ENCODE peak calls at places on chromosome X, in four cellular contexts. S, T, D and Y are unnamed samples.

GRCh38 chrX:3262906-3263305 is 83.5 kb downstream of the MXRA5 start:
- DNase-seq in S (peak), T (no peak), D (no peak), Y (peak)

GRCh38 chrX:72100051-72100755 is 31.5 kb downstream of the RTL5 start:
- DNase-seq in S (no peak), T (no peak), D (no peak), Y (no peak)

GRCh38 chrX:155027509-155028066 is 944 bp downstream of the FUNDC2 start:
- DNase-seq in S (peak), T (no peak), D (no peak), Y (peak)

GRCh38 chrX:118526149-118526548 is 30.5 kb downstream of the DOCK11 start:
- DNase-seq in S (peak), T (no peak), D (no peak), Y (no peak)

GRCh38 chrX:15977644-15978043 is 123.0 kb upstream of the AP1S2 start:
- DNase-seq in S (no peak), T (no peak), D (no peak), Y (no peak)

GRCh38 chrX:21838937-21839333 is 482 bp upstream of the MBTPS2 start:
- DNase-seq in S (peak), T (no peak), D (no peak), Y (peak)

GRCh38 chrX:72142931-72143709 is 11.4 kb upstream of the RTL5 start:
- DNase-seq in S (no peak), T (no peak), D (no peak), Y (no peak)

GRCh38 chrX:103628386-103629290 is at the start of gene TCEAL1:
- DNase-seq in S (peak), T (peak), D (no peak), Y (peak)

GRCh38 chrX:111114806-111115205 is 18.8 kb downstream of the PAK3 start:
- DNase-seq in S (no peak), T (no peak), D (no peak), Y (no peak)

GRCh38 chrX:138487866-138488265 is 223.7 kb downstream of the FGF13 start:
- DNase-seq in S (no peak), T (no peak), D (no peak), Y (no peak)

GRCh38 chrX:154712781-154713391 is 38.0 kb downstream of the GAB3 start:
- DNase-seq in S (peak), T (no peak), D (no peak), Y (peak)

GRCh38 chrX:115324194-115324593 is 34.7 kb downstream of the LUZP4 start:
- DNase-seq in S (peak), T (peak), D (no peak), Y (peak)

GRCh38 chrX:42694260-42694815 is 83.6 kb downstream of the PPP1R2C start:
- DNase-seq in S (no peak), T (no peak), D (no peak), Y (no peak)

GRCh38 chrX:96436105-96436504 is 248.5 kb upstream of the DIAPH2 start:
- DNase-seq in S (peak), T (no peak), D (no peak), Y (peak)

GRCh38 chrX:154409222-154409871 is at the start of gene DNASE1L1:
- DNase-seq in S (peak), T (peak), D (peak), Y (peak)

GRCh38 chrX:108199691-108200090 is 108.1 kb downstream of the ATG4A start:
- DNase-seq in S (peak), T (no peak), D (no peak), Y (peak)

GRCh38 chrX:87516716-87517115 is 886 bp upstream of the KLHL4 start:
- DNase-seq in S (peak), T (no peak), D (no peak), Y (peak)
- H3K4me3 ChIP-seq in S (peak), T (no peak), D (no peak), Y (no peak)

GRCh38 chrX:77276742-77277141 is 170.4 kb upstream of the FGF16 start:
- DNase-seq in S (no peak), T (no peak), D (no peak), Y (no peak)
- TF ChIP-seq CTCF in S (no peak), T (no peak), D (no peak), Y (no peak)

DNA sequence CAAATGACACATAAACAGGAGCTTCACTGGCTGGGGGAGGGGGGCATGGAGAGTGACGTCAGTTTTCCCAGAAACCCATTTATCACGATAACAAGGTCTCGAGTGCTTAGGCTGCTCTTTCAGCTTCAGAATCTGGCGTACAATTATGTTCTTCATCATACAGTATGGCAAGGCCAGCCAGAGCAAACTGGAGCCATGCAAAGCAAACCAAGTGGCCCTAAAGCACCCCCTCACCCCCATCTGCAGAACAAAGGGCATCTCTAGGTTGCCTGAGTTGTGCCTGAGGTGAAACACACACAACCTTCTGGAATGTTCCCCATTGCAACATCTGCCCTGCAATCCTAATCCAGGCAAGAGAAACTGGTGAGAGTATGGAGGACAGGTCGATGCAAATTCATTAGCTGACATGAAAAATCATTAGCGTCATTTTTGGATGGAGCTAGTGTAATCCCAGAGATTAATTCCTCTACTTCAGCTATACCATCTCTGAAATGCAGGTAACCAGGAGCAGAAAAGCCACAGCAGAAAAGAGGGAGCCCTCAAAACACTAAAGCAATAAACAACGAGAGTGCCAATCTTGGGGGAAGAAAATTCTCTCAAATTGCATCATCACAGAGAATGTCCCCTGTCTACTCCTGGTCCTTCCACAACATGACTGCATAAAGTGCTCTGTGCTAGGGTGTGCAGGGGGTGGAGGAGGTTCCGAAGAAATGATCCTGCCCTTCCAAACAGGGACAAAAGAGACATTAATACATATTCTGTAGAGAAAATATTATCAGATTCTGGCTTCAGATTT is 1.8 kb downstream of the SEPTIN6 start:
- DNase-seq in S (no peak), T (no peak), D (no peak), Y (peak)
- H3K4me3 ChIP-seq in S (no peak), T (peak), D (no peak), Y (peak)

GRCh38 chrX:132491191-132491590 is 2.4 kb upstream of the MBNL3 start:
- DNase-seq in S (no peak), T (no peak), D (no peak), Y (no peak)
- TF ChIP-seq CTCF in S (no peak), T (no peak), D (no peak), Y (no peak)

GRCh38 chrX:49230500-49231232 is 2.5 kb downstream of the CACNA1F start:
- DNase-seq in S (no peak), T (peak), D (peak), Y (no peak)

GRCh38 chrX:49233176-49233575 is at the start of gene CACNA1F:
- DNase-seq in S (no peak), T (no peak), D (no peak), Y (no peak)

GRCh38 chrX:49233887-49234555 is 881 bp upstream of the CACNA1F start:
- DNase-seq in S (no peak), T (no peak), D (no peak), Y (no peak)

GRCh38 chrX:49232525-49232924 is 615 bp downstream of the CACNA1F start:
- DNase-seq in S (no peak), T (no peak), D (no peak), Y (no peak)

DNA sequence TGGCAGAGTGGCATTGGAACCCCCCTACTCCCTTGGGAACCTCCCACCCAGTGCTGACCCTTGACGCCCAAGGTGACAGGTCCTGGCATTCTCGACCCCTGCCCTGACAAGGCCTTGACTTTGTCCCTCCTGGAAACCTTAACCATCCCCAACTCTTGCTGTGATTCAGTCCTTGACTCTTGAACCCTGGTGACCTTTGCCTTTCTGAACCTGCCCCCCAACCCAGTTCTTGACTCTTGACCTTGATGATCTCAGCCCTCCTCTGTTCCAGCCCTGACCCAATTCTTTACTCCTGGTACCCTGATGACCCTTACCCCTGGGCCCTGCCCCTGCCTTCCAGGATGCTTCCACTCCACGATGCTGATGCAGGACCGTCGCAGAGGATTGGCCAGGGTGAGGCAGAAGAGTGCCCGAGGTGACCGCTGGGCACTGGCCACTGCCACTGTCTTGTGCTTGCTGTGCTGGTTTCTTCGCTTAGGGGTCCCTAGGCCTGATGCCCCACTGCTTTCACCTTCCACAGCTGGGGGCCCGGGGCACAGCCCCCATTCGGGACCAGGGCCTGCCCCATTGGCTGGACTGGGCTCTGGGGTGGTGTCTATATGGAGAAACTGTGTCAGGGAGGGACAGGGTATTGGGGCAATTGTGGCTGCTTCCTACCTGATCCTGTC is 1.7 kb downstream of the CACNA1F start:
- DNase-seq in S (no peak), T (no peak), D (no peak), Y (no peak)
- H3K4me3 ChIP-seq in S (no peak), T (no peak), D (no peak), Y (no peak)

GRCh38 chrX:134600714-134601113 is 57.6 kb downstream of the PLAC1 start:
- DNase-seq in S (peak), T (no peak), D (no peak), Y (peak)

GRCh38 chrX:134601240-134601639 is 57.0 kb downstream of the PLAC1 start:
- DNase-seq in S (peak), T (no peak), D (no peak), Y (no peak)

GRCh38 chrX:134602410-134602809 is 55.9 kb downstream of the PLAC1 start:
- DNase-seq in S (no peak), T (no peak), D (no peak), Y (no peak)

GRCh38 chrX:134604701-134605271 is 53.5 kb downstream of the PLAC1 start:
- DNase-seq in S (peak), T (peak), D (no peak), Y (peak)

GRCh38 chrX:134603806-134604700 is 54.2 kb downstream of the PLAC1 start:
- DNase-seq in S (peak), T (no peak), D (no peak), Y (peak)
- TF ChIP-seq CTCF in S (peak), T (no peak), D (no peak), Y (peak)

DNA sequence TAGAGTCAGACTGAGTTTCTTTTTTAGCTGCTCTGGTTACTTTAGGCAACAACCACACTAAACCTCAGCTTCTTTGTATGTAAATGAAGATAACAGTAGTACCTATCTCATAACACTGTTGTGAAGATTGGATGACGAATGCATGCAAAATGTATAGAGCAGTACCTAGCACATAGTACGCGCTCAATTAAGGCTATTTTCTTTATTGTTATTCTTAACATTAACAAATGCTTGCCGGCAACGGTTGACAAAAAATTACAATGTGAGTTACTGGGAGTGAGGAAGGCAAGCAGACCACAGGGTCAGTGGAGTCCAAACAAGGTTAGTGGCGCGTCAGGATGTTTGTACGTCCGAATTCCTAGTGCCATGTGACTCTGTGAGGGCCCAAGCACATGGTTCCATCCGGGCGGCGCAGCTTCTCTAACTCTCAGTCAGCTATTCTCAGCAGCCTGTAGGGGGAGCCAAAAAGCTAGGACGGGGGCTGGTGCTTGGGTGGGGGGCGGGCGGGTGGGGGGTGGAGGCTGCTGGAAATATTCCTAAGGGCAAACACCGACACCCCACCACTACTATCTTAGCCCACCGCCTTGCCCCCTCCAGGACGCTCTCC is 795 bp upstream of the NALF2 start:
- DNase-seq in S (no peak), T (no peak), D (no peak), Y (no peak)
- H3K4me3 ChIP-seq in S (no peak), T (peak), D (no peak), Y (no peak)

DNA sequence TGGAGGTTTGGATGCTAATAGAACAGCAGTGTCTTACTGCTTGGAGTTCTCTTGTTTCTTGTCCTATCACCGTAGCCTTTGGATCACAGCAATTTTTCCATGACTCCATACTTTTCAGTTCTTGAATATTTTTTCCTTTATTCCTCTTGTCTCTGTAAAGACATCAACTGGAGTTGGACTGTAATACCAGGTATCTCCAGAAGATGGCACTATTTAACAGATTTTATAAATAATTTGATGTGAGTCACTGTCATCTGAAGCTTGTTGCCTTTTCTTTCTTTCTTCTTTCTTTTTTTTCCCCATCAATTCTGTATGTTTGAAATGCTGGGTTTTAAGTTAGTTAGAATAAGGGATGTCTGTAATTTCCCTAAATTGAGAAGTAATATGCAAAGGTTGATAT is 24.1 kb downstream of the HPRT1 start:
- DNase-seq in S (peak), T (no peak), D (no peak), Y (peak)
- TF ChIP-seq CTCF in S (peak), T (peak), D (peak), Y (peak)